ENCODE peak calls at places on chromosome 13, in five cellular contexts. G, S, B, L and Z are unnamed samples. For H3K27me3, the result is how much of the 10 kb centered on the place peaks cover.

GRCh38 chr13:109665211-109665610 is 121.2 kb downstream of the IRS2 start:
- DNase-seq in G (no peak), L (no peak), B (no peak), S (no peak), Z (no peak)

GRCh38 chr13:39571502-39572092 is 31.4 kb downstream of the LHFPL6 start:
- DNase-seq in B (no peak), G (no peak), S (no peak), L (no peak), Z (no peak)

GRCh38 chr13:77729502-77730221 is 32.2 kb downstream of the SLAIN1 start:
- DNase-seq in L (no peak), B (no peak), G (no peak), S (no peak), Z (no peak)

GRCh38 chr13:110280996-110281688 is 25.8 kb downstream of the COL4A1 start:
- DNase-seq in S (no peak), G (no peak), L (peak), B (peak), Z (no peak)

GRCh38 chr13:31160857-31161582 is 684 bp downstream of the HSPH1 start:
- DNase-seq in B (peak), L (peak), S (peak), G (peak), Z (peak)

GRCh38 chr13:20161951-20162300 is 1.1 kb upstream of the GJA3 start:
- DNase-seq in L (no peak), S (no peak), G (no peak), B (no peak), Z (no peak)

GRCh38 chr13:61187471-61187870 is 228.2 kb downstream of the PCDH20 start:
- DNase-seq in B (no peak), G (no peak), S (no peak), L (no peak), Z (no peak)

GRCh38 chr13:93420206-93420605 is 193.6 kb downstream of the GPC6 start:
- DNase-seq in G (no peak), L (no peak), S (no peak), B (no peak), Z (no peak)

GRCh38 chr13:111153279-111153976 is 38.3 kb downstream of the ARHGEF7 start:
- DNase-seq in B (peak), L (peak), S (peak), G (peak), Z (peak)

GRCh38 chr13:19818223-19818842 is 35.6 kb upstream of the PSPC1 start:
- DNase-seq in B (peak), L (peak), G (peak), S (peak), Z (peak)

GRCh38 chr13:98959299-98959698 is 18.6 kb downstream of the DOCK9 start:
- DNase-seq in G (no peak), S (no peak), L (no peak), B (peak), Z (no peak)

GRCh38 chr13:96817336-96817941 is 176.8 kb downstream of the OXGR1 start:
- DNase-seq in L (no peak), B (no peak), S (peak), G (no peak), Z (no peak)

GRCh38 chr13:98144501-98145350 is 1.8 kb downstream of the FARP1 start:
- DNase-seq in S (peak), L (peak), B (no peak), G (no peak), Z (no peak)

GRCh38 chr13:34364633-34365032 is 546.7 kb downstream of the RFC3 start:
- DNase-seq in B (no peak), S (no peak), G (no peak), L (no peak), Z (no peak)

GRCh38 chr13:69571606-69572323 is 535.9 kb upstream of the ATXN8OS start:
- DNase-seq in G (no peak), S (no peak), L (no peak), B (no peak), Z (no peak)

GRCh38 chr13:43537124-43537523 is 249.6 kb downstream of the ENOX1 start:
- DNase-seq in S (no peak), B (no peak), G (no peak), L (no peak), Z (no peak)

GRCh38 chr13:97125810-97126738 is 96.1 kb upstream of the MBNL2 start:
- DNase-seq in L (no peak), S (no peak), G (no peak), B (no peak), Z (no peak)

GRCh38 chr13:110716235-110716505 is 2.7 kb downstream of the ING1 start:
- DNase-seq in L (peak), S (no peak), G (peak), B (peak), Z (no peak)

GRCh38 chr13:40026741-40027140 is 371.3 kb downstream of the COG6 start:
- DNase-seq in S (no peak), L (no peak), B (no peak), G (no peak), Z (no peak)

GRCh38 chr13:42720116-42720857 is 61.1 kb upstream of the FAM216B start:
- DNase-seq in B (peak), G (no peak), S (no peak), L (peak), Z (peak)

GRCh38 chr13:41813426-41813825 is 147.5 kb downstream of the VWA8 start:
- DNase-seq in G (no peak), L (no peak), B (no peak), S (no peak), Z (no peak)

GRCh38 chr13:113622791-113623490 is 35.1 kb downstream of the ATP4B start:
- DNase-seq in G (peak), S (no peak), L (no peak), B (no peak), Z (peak)

GRCh38 chr13:77891486-77891885 is 27.1 kb downstream of the EDNRB start:
- DNase-seq in G (no peak), S (no peak), B (no peak), L (no peak), Z (no peak)

GRCh38 chr13:73364706-73365105 is 305.9 kb downstream of the KLF5 start:
- DNase-seq in S (no peak), L (no peak), B (peak), G (no peak), Z (no peak)

GRCh38 chr13:84296386-84296785 is 414.1 kb upstream of the SLITRK1 start:
- DNase-seq in B (no peak), L (no peak), G (no peak), S (no peak), Z (no peak)

GRCh38 chr13:107216046-107216715 is 648.2 kb upstream of the ARGLU1 start:
- DNase-seq in G (no peak), L (no peak), S (no peak), B (no peak), Z (no peak)

GRCh38 chr13:33218426-33218825 is 67.1 kb downstream of the STARD13 start:
- DNase-seq in B (no peak), G (no peak), S (no peak), L (no peak), Z (no peak)

DNA sequence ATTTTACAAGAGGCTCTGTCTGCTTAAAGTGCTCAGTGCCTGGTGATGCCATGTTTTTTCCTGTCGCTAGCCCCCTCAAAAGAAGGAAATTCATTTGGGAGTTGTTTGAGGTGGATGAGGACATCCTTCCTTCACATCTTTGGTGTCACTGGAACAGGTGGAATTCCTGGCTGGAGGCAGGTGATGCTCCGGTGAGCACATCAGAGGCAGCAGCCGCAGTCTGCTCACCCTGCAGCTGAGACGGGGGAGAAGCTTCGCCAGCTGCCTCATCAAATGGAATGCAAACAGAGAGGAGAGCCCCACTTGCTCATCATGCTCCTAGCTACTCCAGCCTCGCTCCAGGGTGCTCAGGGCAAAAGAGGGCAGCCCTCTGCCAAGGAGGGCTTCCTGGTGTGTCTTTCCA is 74.1 kb upstream of the UBL3 start:
- DNase-seq in S (no peak), G (no peak), B (no peak), L (peak), Z (no peak)
- H3K27ac ChIP-seq in S (no peak), G (peak), B (peak), L (peak), Z (peak)

GRCh38 chr13:99974296-99974938 is 2.9 kb upstream of the ZIC5 start:
- DNase-seq in G (no peak), L (no peak), S (no peak), B (no peak), Z (no peak)

GRCh38 chr13:99973786-99974185 is 2.2 kb upstream of the ZIC5 start:
- DNase-seq in S (no peak), L (no peak), G (no peak), B (no peak), Z (no peak)

GRCh38 chr13:99971576-99972189 is at the start of gene ZIC5:
- DNase-seq in G (no peak), S (peak), B (no peak), L (no peak), Z (no peak)

GRCh38 chr13:99972190-99972731 is 694 bp upstream of the ZIC5 start:
- DNase-seq in B (no peak), S (no peak), L (no peak), G (no peak), Z (no peak)

DNA sequence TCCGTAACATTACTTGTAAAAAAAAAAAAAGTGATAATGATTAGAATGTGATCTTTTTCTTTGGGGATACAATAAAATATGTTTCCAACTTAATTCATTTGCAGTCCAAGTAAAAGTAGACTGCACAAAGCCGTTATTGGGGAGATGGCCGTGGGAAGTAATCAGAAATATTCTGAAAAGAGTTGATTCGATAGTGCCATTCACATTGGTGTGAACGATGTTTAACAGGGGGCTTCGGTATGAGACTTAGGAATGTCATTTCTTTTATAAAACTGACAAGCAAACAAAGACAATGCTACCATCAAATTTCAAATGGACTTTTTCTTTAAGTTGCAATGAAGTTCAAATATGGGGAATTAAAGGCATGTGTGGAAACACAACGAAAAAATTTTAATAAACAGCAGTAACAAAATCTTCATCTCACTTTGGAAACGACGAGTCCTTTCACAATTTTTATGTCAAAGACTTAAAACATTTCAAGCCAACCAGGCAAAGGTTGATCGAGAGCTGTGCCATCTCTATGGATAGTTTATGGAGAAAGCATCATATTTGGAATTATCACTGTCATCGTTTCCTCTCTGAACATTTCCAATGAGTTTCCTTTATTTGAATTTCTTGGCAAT is 1.7 kb upstream of the ZIC5 start:
- DNase-seq in L (no peak), S (no peak), B (no peak), G (no peak), Z (no peak)
- H3K27me3 ChIP-seq in L (half or more), S (under half), B (half or more), G (half or more), Z (half or more)

DNA sequence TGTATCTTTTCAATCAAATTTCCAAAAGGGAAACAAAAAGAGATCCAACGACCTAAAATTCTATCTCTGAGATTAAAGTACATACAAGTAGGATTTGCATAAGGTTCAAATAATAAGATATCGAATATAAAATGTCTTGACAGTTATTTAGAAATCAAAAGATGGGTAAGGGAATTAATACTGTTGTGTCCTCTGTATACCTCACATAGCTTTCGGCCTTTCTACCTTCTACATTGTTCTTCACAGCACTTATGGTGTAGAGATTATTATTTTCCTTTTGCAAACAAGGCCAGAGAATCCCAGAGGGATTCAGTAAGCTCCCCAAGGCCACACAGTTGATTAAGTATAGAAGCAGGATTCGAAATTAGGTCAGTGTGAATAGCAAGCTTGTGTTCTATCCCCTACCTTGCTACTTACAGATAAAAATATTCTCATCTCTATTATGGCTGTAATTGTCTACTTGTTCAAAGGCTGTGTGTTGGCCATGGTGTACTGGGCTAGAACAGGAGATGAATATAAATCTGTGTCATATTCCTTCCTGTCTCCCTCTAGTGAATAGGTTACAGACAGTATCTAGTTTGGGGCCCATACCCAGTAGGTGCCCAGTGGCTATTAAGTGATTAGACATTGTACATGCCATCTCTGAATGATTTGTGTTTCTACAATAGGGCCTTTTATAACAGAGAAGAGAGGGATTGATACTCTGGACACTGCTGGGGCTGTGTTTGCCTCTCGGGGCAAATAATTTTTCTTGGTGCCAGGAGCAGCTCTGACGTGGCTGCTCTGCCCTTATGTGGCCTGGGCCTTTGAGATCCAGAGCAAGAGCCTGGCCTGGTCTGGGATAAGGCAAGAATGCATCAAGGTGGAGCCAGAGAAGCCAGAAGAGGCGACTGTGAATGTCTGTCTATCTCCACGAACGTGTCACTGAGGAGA is 403.3 kb downstream of the SPRY2 start:
- DNase-seq in S (no peak), L (no peak), G (no peak), B (no peak), Z (no peak)
- H3K27ac ChIP-seq in S (no peak), L (peak), G (no peak), B (no peak), Z (peak)

DNA sequence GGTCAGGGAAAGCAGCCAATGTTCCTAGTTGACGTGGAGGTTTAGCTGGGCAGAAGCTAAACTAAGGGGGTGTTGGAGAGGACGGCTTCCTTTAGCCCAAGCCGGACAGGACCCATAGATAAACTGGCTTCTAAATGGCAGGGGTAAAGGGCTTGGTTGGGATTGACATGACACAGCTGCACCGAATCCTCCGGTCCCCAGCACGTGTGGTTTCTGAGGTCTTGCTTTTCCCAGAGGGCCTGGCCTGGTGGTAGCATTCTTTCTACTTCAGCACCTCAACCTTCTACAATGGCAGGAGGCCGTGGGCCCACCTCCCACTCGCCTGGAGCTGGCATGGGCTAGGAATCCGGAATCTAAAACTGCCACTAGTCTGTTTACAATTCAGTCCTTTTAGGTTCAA is 163.0 kb downstream of the FGF9 start:
- DNase-seq in B (no peak), L (no peak), G (no peak), S (no peak), Z (no peak)
- H3K27me3 ChIP-seq in B (under half), L (under half), G (under half), S (under half), Z (under half)

DNA sequence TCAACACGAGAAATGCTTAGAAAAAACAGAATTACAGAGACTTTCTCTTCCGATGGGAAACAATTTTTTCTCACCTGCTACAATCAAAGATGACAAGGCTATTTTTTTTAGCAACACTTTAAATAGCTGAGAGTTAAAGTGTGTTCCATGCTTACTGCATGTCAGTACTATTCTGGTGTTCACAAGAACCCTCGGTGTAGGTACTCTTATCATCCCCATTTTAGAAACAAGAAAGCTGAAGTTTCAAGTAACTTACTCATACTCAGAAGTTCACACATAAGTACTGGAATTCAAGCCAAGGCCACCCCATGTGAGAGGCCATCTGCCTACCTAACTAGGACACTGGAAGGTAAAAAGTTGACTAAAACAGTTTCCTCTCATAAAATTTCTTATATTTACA is 9.0 kb upstream of the TNFRSF19 start:
- DNase-seq in B (no peak), G (no peak), S (no peak), L (no peak), Z (no peak)
- H3K27ac ChIP-seq in B (no peak), G (no peak), S (no peak), L (no peak), Z (no peak)